ENCODE peak calls at places on chromosomes 12 and 14, in six cellular contexts. H is fibroblast of lung; L is ovary; Y is mammary epithelial cell; V is OCI-LY7; I is CD8-positive, alpha-beta memory T cell. U is an unnamed sample. For H3K4me1, the result is how much of the 10 kb centered on the place peaks cover.

GRCh38 chr14:22842211-22843122 is 6.1 kb downstream of the MMP14 start:
- DNase-seq in H (no peak), L (no peak), Y (no peak), V (no peak), I (no peak), U (no peak)

GRCh38 chr12:9101018-9101687 is 14.6 kb downstream of the A2M start:
- DNase-seq in H (no peak), L (no peak), Y (no peak), V (no peak), I (no peak), U (no peak)

GRCh38 chr14:94670692-94671285 is 58.6 kb downstream of the SERPINA3 start:
- DNase-seq in H (no peak), L (no peak), Y (no peak), V (no peak), I (no peak), U (no peak)

GRCh38 chr14:32023540-32023939 is 53.6 kb upstream of the ARHGAP5 start:
- DNase-seq in H (no peak), L (no peak), Y (no peak), V (no peak), I (no peak), U (no peak)

GRCh38 chr12:52415870-52416750 is 10.0 kb upstream of the KRT82 start:
- DNase-seq in H (peak), L (no peak), Y (peak), V (no peak), I (no peak), U (no peak)

GRCh38 chr14:52299692-52300278 is 14.3 kb upstream of the PTGER2 start:
- DNase-seq in H (peak), L (no peak), Y (peak), V (peak), I (no peak), U (no peak)

GRCh38 chr14:24231263-24232120 is 675 bp downstream of the NEDD8 start:
- DNase-seq in H (no peak), L (no peak), Y (peak), V (peak), I (peak), U (no peak)

GRCh38 chr14:88245321-88245720 is 77.7 kb downstream of the KCNK10 start:
- DNase-seq in H (no peak), L (no peak), Y (no peak), V (no peak), I (no peak), U (no peak)

GRCh38 chr14:92848941-92849340 is 54.8 kb downstream of the GOLGA5 start:
- DNase-seq in H (no peak), L (no peak), Y (no peak), V (no peak), I (no peak), U (no peak)

GRCh38 chr14:39912192-39913100 is 480.2 kb upstream of the FBXO33 start:
- DNase-seq in H (no peak), L (no peak), Y (no peak), V (no peak), I (no peak), U (no peak)

GRCh38 chr14:24145700-24146621 is at the start of gene PSME2:
- DNase-seq in H (peak), L (no peak), Y (no peak), V (peak), I (no peak), U (peak)

GRCh38 chr12:113103756-113104450 is 31.7 kb downstream of the RASAL1 start:
- DNase-seq in H (no peak), L (no peak), Y (peak), V (peak), I (peak), U (peak)

GRCh38 chr12:106131671-106132070 is 7.1 kb downstream of the NUAK1 start:
- DNase-seq in H (peak), L (no peak), Y (no peak), V (no peak), I (no peak), U (no peak)

GRCh38 chr14:70964492-70964891 is 57.2 kb downstream of the PCNX1 start:
- DNase-seq in H (no peak), L (no peak), Y (no peak), V (no peak), I (no peak), U (no peak)

GRCh38 chr14:105472496-105472991 is 2.1 kb upstream of the CRIP2 start:
- DNase-seq in H (no peak), L (no peak), Y (no peak), V (no peak), I (no peak), U (no peak)

GRCh38 chr14:100330396-100330931 is 7.3 kb downstream of the SLC25A47 start:
- DNase-seq in H (no peak), L (no peak), Y (no peak), V (no peak), I (no peak), U (no peak)

GRCh38 chr14:66638688-66639087 is 130.7 kb downstream of the GPHN start:
- DNase-seq in H (peak), L (no peak), Y (peak), V (no peak), I (no peak), U (no peak)

GRCh38 chr12:131044136-131044535 is 90.4 kb downstream of the ADGRD1 start:
- DNase-seq in H (no peak), L (no peak), Y (no peak), V (no peak), I (no peak), U (no peak)

GRCh38 chr14:100069161-100069800 is 4.1 kb downstream of the EVL start:
- DNase-seq in H (no peak), L (no peak), Y (no peak), V (no peak), I (no peak), U (peak)

DNA sequence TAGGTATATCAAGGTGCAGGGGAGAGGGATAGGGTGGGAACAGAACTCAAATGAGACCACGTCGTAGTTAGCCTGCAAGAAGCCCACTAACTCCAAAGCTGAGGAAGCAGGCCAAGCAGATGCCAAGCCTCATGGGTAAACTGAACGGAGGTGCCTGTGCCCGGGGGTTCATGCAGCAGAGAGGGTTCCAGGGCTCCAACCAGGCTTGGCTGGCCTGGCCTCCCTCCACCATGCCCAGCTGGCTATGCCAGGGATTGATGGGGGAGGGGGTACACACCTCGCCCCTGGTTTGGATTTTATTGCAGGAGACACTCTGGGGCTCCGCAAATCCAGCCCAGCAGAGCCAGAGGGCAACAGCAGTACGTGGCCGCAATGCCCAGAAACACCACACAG is 27.3 kb downstream of the PXN start:
- DNase-seq in H (no peak), L (no peak), Y (no peak), V (no peak), I (no peak), U (no peak)
- H3K4me1 ChIP-seq in H (half or more), L (under half), Y (half or more), V (under half), I (half or more), U (half or more)

GRCh38 chr14:56129941-56130340 is 11.7 kb downstream of the PELI2 start:
- DNase-seq in H (no peak), L (no peak), Y (no peak), V (no peak), I (no peak), U (no peak)
- H3K4me1 ChIP-seq in H (under half), L (under half), Y (under half), V (under half), I (under half), U (under half)

DNA sequence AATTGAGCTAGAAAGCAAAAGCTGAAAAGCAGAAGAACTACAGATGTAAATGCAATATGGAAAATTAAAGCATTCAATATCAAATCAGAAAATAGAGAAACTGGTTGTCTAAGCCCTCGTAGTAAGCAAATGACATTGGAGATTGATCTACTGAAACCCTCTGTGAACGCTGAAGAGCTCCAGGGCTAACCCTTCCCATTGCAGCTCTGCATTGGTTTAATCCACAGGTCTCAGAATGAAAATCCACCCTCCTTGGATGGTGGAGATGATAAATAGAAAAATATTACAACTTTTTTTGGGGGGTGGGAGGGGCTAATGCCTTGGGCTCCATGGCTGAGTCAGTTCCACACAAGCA is 40.5 kb downstream of the CORO1C start:
- DNase-seq in H (no peak), L (no peak), Y (no peak), V (no peak), I (no peak), U (no peak)
- H3K4me1 ChIP-seq in H (under half), L (under half), Y (half or more), V (under half), I (under half), U (under half)

DNA sequence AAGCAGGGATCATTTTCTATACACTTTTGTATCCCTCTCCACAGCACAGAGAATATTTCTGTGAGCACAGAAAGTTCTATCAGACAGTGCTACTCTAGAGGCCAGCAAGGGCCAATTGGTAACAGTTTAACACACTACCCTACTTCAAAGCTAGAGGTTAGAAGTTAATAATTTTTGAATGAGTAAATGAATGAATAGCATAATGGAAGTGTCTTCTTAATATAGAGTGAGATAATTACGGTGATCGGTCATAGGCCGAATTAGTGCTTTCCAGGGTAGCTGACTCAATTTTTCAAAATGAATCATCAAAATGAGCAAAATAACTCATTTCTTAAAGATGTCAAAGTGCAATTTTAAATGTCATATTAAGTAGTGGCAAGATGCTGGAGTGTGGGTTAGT is 67.0 kb upstream of the CCDC198 start:
- DNase-seq in H (no peak), L (no peak), Y (no peak), V (no peak), I (no peak), U (no peak)
- H3K4me1 ChIP-seq in H (under half), L (under half), Y (under half), V (under half), I (under half), U (under half)

GRCh38 chr14:68395585-68395984 is 397.3 kb downstream of the ZFP36L1 start:
- DNase-seq in H (peak), L (peak), Y (no peak), V (no peak), I (no peak), U (no peak)
- H3K4me1 ChIP-seq in H (under half), L (half or more), Y (under half), V (under half), I (under half), U (under half)

GRCh38 chr12:53603804-53604203 is 22.4 kb downstream of the ATF7 start:
- DNase-seq in H (no peak), L (no peak), Y (no peak), V (no peak), I (no peak), U (no peak)

GRCh38 chr12:53604581-53604980 is 21.6 kb downstream of the ATF7 start:
- DNase-seq in H (no peak), L (no peak), Y (no peak), V (no peak), I (no peak), U (no peak)

GRCh38 chr12:53601296-53601847 is 24.8 kb downstream of the ATF7 start:
- DNase-seq in H (no peak), L (no peak), Y (no peak), V (peak), I (no peak), U (no peak)

GRCh38 chr12:53602176-53602942 is 23.8 kb downstream of the ATF7 start:
- DNase-seq in H (no peak), L (no peak), Y (no peak), V (no peak), I (no peak), U (no peak)

DNA sequence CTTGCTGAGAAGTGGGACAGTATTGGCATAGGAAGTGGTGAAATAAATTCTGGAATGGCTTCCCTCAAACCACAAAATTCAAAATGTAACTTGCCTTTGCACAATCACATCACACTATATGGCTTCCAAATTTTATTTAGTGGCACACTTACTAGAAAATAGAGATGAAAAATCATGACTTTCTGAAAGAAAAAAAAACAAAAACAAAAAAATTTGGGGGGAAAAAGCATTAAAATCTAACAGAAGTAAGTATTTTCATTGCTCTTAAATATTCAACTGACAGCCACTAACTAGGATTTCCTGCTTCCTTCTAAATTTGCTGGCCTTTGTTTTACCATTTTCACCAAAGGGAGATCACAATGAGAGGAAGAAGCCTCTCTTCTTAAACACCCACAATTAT is 23.0 kb downstream of the ATF7 start:
- DNase-seq in H (no peak), L (no peak), Y (no peak), V (no peak), I (no peak), U (no peak)
- H3K4me1 ChIP-seq in H (under half), L (under half), Y (under half), V (under half), I (under half), U (under half)

DNA sequence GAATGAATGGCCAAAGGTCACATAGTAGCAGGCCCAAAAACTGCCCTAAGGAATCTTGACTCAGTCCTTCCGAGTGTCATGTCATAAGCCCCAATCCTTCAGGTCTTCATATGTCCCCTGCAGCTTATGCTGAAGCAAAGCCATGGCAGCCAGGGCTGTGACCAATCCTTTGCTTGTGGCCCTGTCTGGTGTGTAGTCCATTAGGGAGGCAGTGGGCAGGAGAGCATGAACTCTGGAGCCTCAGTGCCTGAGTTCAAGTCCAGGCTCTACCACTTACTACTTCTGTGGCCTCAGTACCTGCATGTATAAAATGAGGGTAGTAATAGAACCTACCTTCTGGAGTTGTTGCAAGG is 20.3 kb downstream of the PLEKHG3 start:
- DNase-seq in H (no peak), L (peak), Y (no peak), V (no peak), I (no peak), U (no peak)
- H3K4me1 ChIP-seq in H (under half), L (under half), Y (half or more), V (under half), I (half or more), U (half or more)

GRCh38 chr14:61419201-61419600 is 97.8 kb downstream of the PRKCH start:
- DNase-seq in H (no peak), L (no peak), Y (no peak), V (no peak), I (no peak), U (no peak)
- H3K4me1 ChIP-seq in H (under half), L (under half), Y (under half), V (under half), I (half or more), U (half or more)

U was measured in CD4-positive, CD25-positive, alpha-beta regulatory T cell.